ENCODE peak calls at places on chromosome 22, in six cellular contexts. J, K, I, L, U and M are unnamed samples.

GRCh38 chr22:39718206-39718605 is 147.7 kb downstream of the CACNA1I start:
- DNase-seq in L (no peak), U (no peak), J (no peak), K (no peak), I (no peak), M (no peak)

GRCh38 chr22:29308148-29308790 is 1.8 kb downstream of the GAS2L1 start:
- DNase-seq in K (no peak), L (no peak), J (no peak), I (no peak), U (peak; percentile 46), M (no peak)

GRCh38 chr22:29073618-29074275 is 912 bp downstream of the KREMEN1 start:
- DNase-seq in I (peak; percentile 68), U (peak; percentile 80), K (peak; percentile 70), L (no peak), J (no peak), M (peak; percentile 50)

GRCh38 chr22:21594865-21595452 is 27.4 kb downstream of the UBE2L3 start:
- DNase-seq in U (no peak), L (no peak), J (no peak), I (no peak), K (no peak), M (no peak)

GRCh38 chr22:27602390-27602789 is 199.2 kb downstream of the MN1 start:
- DNase-seq in U (no peak), I (no peak), L (no peak), K (peak; percentile 58), J (no peak), M (no peak)

GRCh38 chr22:19525116-19525660 is 978 bp upstream of the CLDN5 start:
- DNase-seq in K (no peak), L (no peak), U (no peak), J (no peak), I (no peak), M (no peak)

GRCh38 chr22:27620367-27621154 is 181.0 kb downstream of the MN1 start:
- DNase-seq in K (no peak), L (no peak), U (no peak), J (no peak), I (no peak), M (no peak)

GRCh38 chr22:46609175-46609690 is 11.0 kb upstream of the GRAMD4 start:
- DNase-seq in L (no peak), J (no peak), I (no peak), K (no peak), U (no peak), M (no peak)

GRCh38 chr22:36977401-36977861 is 41.8 kb downstream of the TST start:
- DNase-seq in L (peak; percentile 9), U (peak; percentile 90), K (peak; percentile 93), I (peak; percentile 89), J (peak; percentile 40), M (peak; percentile 52)

GRCh38 chr22:26174280-26174679 is 5.0 kb downstream of the SEZ6L start:
- DNase-seq in K (peak; percentile 79), L (no peak), I (peak; percentile 87), U (peak; percentile 55), J (no peak), M (no peak)

GRCh38 chr22:45885941-45886395 is 91.0 kb downstream of the WNT7B start:
- DNase-seq in U (no peak), K (peak; percentile 26), L (no peak), I (no peak), J (no peak), M (no peak)

GRCh38 chr22:29151316-29151715 is 54.4 kb upstream of the EMID1 start:
- DNase-seq in J (no peak), U (no peak), L (no peak), K (no peak), I (no peak), M (no peak)

DNA sequence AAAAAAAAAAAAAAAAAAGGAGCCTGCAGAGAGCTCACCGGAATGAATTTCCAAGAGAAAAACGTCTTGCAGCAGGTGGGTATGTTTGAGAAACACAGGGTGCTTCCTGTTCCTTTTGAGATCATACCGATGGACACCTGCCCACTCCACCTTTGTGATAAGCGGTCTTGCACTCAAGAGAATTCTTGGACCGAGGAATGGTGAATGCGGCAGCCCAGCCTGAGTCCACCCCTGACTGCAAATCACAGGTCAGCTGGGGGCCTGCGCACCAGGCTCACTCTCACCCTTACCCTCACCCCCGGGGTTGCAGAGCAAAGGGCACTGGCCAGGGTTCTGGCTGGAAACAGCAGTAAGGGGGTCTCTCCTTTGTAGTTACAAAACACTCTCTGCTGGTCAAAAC is 16.8 kb upstream of the TEF start:
- DNase-seq in K (no peak), U (no peak), I (no peak), L (no peak), J (no peak), M (no peak)
- H3K27ac ChIP-seq in K (no peak overlapping the region), U (no peak overlapping the region), I (no peak overlapping the region), L (no peak overlapping the region), J (no peak overlapping the region), M (no peak overlapping the region)

GRCh38 chr22:49240016-49240380 is 587.7 kb downstream of the BRD1 start:
- DNase-seq in L (no peak), J (no peak), U (no peak), K (peak; percentile 14), I (no peak), M (no peak)

GRCh38 chr22:49240472-49240871 is 587.2 kb downstream of the BRD1 start:
- DNase-seq in K (peak; percentile 10), U (peak; percentile 14), J (no peak), I (no peak), L (no peak), M (no peak)

GRCh38 chr22:49242480-49242879 is 585.2 kb downstream of the BRD1 start:
- DNase-seq in K (peak; percentile 4), I (no peak), L (no peak), U (no peak), J (no peak), M (no peak)

GRCh38 chr22:49239264-49240015 is 588.2 kb downstream of the BRD1 start:
- DNase-seq in I (peak; percentile 33), L (no peak), J (no peak), U (peak; percentile 35), K (peak; percentile 14), M (no peak)

GRCh38 chr22:49241174-49241851 is 586.4 kb downstream of the BRD1 start:
- DNase-seq in K (peak; percentile 16), L (no peak), I (no peak), J (no peak), U (peak; percentile 23), M (no peak)
- H2BK120ac ChIP-seq in K (no peak overlapping the region), L (no peak overlapping the region), I (no peak overlapping the region), J (no peak overlapping the region), U (no peak overlapping the region), M (no peak overlapping the region)

DNA sequence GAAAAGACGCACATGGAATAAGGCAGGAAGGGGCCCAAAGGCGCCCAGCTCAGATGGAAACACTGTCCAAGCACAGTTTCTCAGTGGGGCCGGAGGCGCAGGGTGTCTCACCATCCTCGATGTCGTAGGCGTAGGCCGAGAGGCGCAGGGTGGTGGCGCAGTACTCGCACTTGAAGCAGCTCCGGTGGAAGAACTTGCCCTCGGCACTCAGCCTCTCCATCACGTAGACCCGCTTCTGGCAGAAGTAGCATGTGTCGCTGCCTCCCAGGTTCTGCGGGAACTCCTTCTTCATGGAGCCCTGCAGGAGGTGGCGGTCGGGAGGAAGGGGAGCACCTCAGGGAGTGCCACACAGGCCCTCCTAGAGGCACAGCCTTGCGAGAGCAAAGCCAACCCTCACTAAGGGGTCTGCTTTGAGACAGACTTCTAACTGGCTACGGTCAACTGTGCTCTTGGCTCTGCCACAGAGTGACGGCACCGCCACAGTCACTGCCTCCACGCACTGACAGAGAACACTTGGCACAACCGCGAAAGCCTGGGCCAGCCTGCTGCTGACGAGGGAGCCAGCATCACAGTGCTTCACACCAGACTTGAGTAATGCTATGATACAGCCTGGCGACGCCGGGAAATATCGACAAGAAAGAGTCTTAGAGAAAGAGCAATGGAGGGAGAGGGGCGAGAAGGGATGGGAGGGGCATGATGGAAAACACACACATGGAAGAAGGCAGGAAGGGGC is 97.6 kb upstream of the BID start:
- DNase-seq in I (no peak), U (no peak), K (no peak), J (no peak), L (no peak), M (no peak)
- H3K27ac ChIP-seq in I (no peak overlapping the region), U (no peak overlapping the region), K (no peak overlapping the region), J (no peak overlapping the region), L (no peak overlapping the region), M (no peak overlapping the region)

DNA sequence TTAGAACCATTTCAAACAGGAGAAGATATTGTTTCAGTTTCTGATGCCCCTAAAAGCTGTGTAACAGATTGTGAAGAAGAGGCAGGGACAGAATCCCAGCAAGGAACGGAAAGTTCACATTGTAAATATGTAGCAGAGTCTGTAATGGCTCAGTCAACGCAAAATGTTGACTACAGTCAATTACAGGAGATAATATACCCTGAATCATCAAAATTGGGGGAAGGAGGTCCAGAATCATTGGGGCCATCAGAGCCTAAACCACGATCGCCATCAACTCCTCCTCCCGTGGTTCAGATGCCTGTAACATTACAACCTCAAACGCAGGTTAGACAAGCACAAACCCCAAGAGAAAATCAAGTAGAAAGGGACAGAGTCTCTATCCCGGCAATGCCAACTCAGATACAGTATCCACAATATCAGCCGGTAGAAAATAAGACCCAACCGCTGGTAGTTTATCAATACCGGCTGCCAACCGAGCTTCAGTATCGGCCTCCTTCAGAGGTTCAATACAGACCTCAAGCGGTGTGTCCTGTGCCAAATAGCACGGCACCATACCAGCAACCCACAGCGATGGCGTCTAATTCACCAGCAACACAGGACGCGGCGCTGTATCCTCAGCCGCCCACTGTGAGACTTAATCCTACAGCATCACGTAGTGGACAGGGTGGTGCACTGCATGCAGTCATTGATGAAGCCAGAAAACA is 40.8 kb downstream of the IGLL1 start:
- DNase-seq in K (peak; percentile 88), L (peak; percentile 69), U (peak; percentile 82), J (peak; percentile 62), I (peak; percentile 93), M (peak; percentile 76)
- H2BK120ac ChIP-seq in K (no peak overlapping the region), L (no peak overlapping the region), U (no peak overlapping the region), J (no peak overlapping the region), I (peak overlapping the region; percentile 88), M (no peak overlapping the region)

GRCh38 chr22:31279327-31279669 is 13.0 kb downstream of the PIK3IP1 start:
- DNase-seq in U (no peak), L (no peak), K (no peak), I (no peak), J (no peak), M (no peak)
- H3K27ac ChIP-seq in U (no peak overlapping the region), L (no peak overlapping the region), K (no peak overlapping the region), I (no peak overlapping the region), J (no peak overlapping the region), M (peak overlapping the region; percentile 70)